ENCODE peak calls at places on chromosomes 1 and 21, in nine cellular contexts. L is GM23338, J is PC-3, Z is OCI-LY7, E is neural progenitor cell, K is hepatocyte, C is HCT116, M is MM.1S, H is SK-N-SH. Q is an unnamed sample. For H4K20me1, the result is how much of the 10 kb centered on the place peaks cover.

GRCh38 chr21:42466700-42467612 is 29.1 kb downstream of the RSPH1 start:
- DNase-seq in J (peak), E (peak), M (peak), K (peak), L (peak), H (no peak), C (peak), Z (peak), Q (peak)

GRCh38 chr1:84571150-84571535 is 3.1 kb downstream of the CTBS start:
- DNase-seq in E (no peak), M (no peak), C (no peak), Z (no peak), K (no peak), H (no peak), L (no peak), J (peak), Q (peak)

GRCh38 chr1:246320286-246320685 is 186.8 kb downstream of the SMYD3 start:
- DNase-seq in E (no peak), K (no peak), M (no peak), L (no peak), J (no peak), H (no peak), C (no peak), Z (no peak), Q (no peak)

GRCh38 chr1:19957779-19958178 is 21.6 kb downstream of the PLA2G2A start:
- DNase-seq in M (no peak), L (peak), K (no peak), J (no peak), Z (no peak), C (no peak), H (no peak), E (no peak), Q (peak)

GRCh38 chr1:109959974-109960744 is 24.4 kb upstream of the AHCYL1 start:
- DNase-seq in E (peak), C (no peak), Z (no peak), L (peak), H (no peak), K (peak), M (no peak), J (peak), Q (peak)

GRCh38 chr21:45140346-45140940 is 66.1 kb downstream of the ADARB1 start:
- DNase-seq in H (peak), M (peak), C (peak), E (peak), L (peak), J (peak), Z (peak), K (peak), Q (peak)

GRCh38 chr1:67338642-67339041 is 31.0 kb downstream of the IL12RB2 start:
- DNase-seq in L (no peak), C (no peak), K (no peak), H (no peak), J (no peak), Z (peak), M (no peak), E (no peak), Q (peak)

GRCh38 chr1:928825-929661 is 5.3 kb downstream of the SAMD11 start:
- DNase-seq in L (no peak), H (no peak), E (no peak), Z (no peak), M (no peak), C (no peak), K (no peak), J (no peak), Q (no peak)

GRCh38 chr1:18606443-18607288 is 24.0 kb upstream of the PAX7 start:
- DNase-seq in K (no peak), Z (no peak), M (no peak), H (no peak), J (no peak), C (no peak), L (no peak), E (no peak), Q (no peak)

GRCh38 chr21:36347278-36347961 is 27.4 kb downstream of the MORC3 start:
- DNase-seq in K (no peak), M (no peak), Z (no peak), E (no peak), H (no peak), C (no peak), J (no peak), L (no peak), Q (peak)

GRCh38 chr21:46168238-46168637 is 12.9 kb upstream of the FTCD start:
- DNase-seq in K (no peak), E (no peak), C (no peak), L (no peak), Z (no peak), M (no peak), H (no peak), J (no peak), Q (no peak)

GRCh38 chr1:108209456-108210108 is 9.4 kb upstream of the SLC25A24 start:
- DNase-seq in L (no peak), J (no peak), K (no peak), C (no peak), M (no peak), E (no peak), H (no peak), Z (no peak), Q (no peak)

GRCh38 chr1:209895709-209896108 is 42.3 kb upstream of the SYT14 start:
- DNase-seq in H (no peak), M (no peak), C (no peak), E (no peak), K (no peak), J (peak), Z (no peak), L (no peak), Q (peak)

GRCh38 chr1:226986496-226987178 is 46.5 kb downstream of the COQ8A start:
- DNase-seq in H (no peak), Z (no peak), E (no peak), M (no peak), J (no peak), K (no peak), C (no peak), L (no peak), Q (no peak)

GRCh38 chr1:230173176-230173575 is 106.1 kb downstream of the GALNT2 start:
- DNase-seq in Z (no peak), E (no peak), M (no peak), K (no peak), H (no peak), J (no peak), L (no peak), C (no peak), Q (no peak)

GRCh38 chr1:67053785-67054759 is at the start of gene SLC35D1:
- DNase-seq in H (peak), K (peak), C (peak), J (peak), L (peak), M (peak), Z (peak), E (peak), Q (peak)

GRCh38 chr1:56758135-56758534 is 61.1 kb downstream of the FYB2 start:
- DNase-seq in E (peak), L (peak), M (no peak), H (peak), K (peak), J (peak), C (peak), Z (no peak), Q (no peak)

GRCh38 chr1:24178404-24178803 is 8.7 kb downstream of the IFNLR1 start:
- DNase-seq in E (no peak), Z (no peak), K (no peak), L (no peak), J (no peak), M (no peak), H (no peak), C (no peak), Q (no peak)

GRCh38 chr1:41712687-41713086 is 206.0 kb downstream of the HIVEP3 start:
- DNase-seq in J (peak), H (peak), Z (no peak), L (no peak), M (no peak), E (no peak), C (no peak), K (no peak), Q (peak)

GRCh38 chr1:243748227-243748626 is 101.8 kb downstream of the AKT3 start:
- DNase-seq in K (no peak), M (no peak), Z (no peak), E (no peak), J (no peak), L (no peak), C (no peak), H (no peak), Q (no peak)

GRCh38 chr1:218463194-218464156 is 118.3 kb downstream of the TGFB2 start:
- DNase-seq in L (no peak), H (peak), J (peak), E (peak), C (no peak), M (peak), Z (no peak), K (peak), Q (peak)

GRCh38 chr1:53643881-53644390 is 95.0 kb downstream of the GLIS1 start:
- DNase-seq in L (no peak), E (no peak), C (no peak), H (no peak), J (no peak), K (no peak), Z (no peak), M (no peak), Q (no peak)

GRCh38 chr21:14119038-14119437 is 91.7 kb downstream of the LIPI start:
- DNase-seq in H (no peak), K (peak), E (peak), M (no peak), Z (no peak), L (peak), J (no peak), C (no peak), Q (peak)

GRCh38 chr1:228088586-228089498 is 6.3 kb downstream of the ARF1 start:
- DNase-seq in K (no peak), C (no peak), J (no peak), L (no peak), Z (no peak), M (no peak), E (no peak), H (no peak), Q (peak)

GRCh38 chr1:62343911-62344310 is 24.7 kb upstream of the KANK4 start:
- DNase-seq in E (no peak), M (no peak), K (no peak), J (no peak), C (no peak), L (no peak), Z (no peak), H (no peak), Q (no peak)

GRCh38 chr1:242828828-242829227 is 304.3 kb upstream of the PLD5 start:
- DNase-seq in K (no peak), J (no peak), M (no peak), C (no peak), L (peak), H (no peak), E (peak), Z (no peak), Q (no peak)

GRCh38 chr1:4554291-4554865 is 100.0 kb upstream of the AJAP1 start:
- DNase-seq in H (no peak), E (no peak), K (no peak), M (no peak), C (no peak), Z (no peak), J (no peak), L (no peak), Q (no peak)

GRCh38 chr1:227738820-227739219 is 3.6 kb downstream of the SNAP47 start:
- DNase-seq in L (no peak), J (no peak), C (no peak), K (no peak), H (no peak), Z (no peak), M (no peak), E (no peak), Q (no peak)

GRCh38 chr1:24702511-24703293 is 42.5 kb upstream of the CLIC4 start:
- DNase-seq in H (no peak), M (no peak), L (peak), E (peak), Z (no peak), C (no peak), J (peak), K (peak), Q (no peak)

GRCh38 chr1:93177991-93178390 is 2.2 kb downstream of the TMED5 start:
- DNase-seq in C (no peak), H (no peak), K (peak), J (peak), E (no peak), L (no peak), Z (no peak), M (no peak), Q (peak)

GRCh38 chr1:93180723-93181613 is at the start of gene CCDC18:
- DNase-seq in L (peak), M (peak), K (no peak), H (peak), E (no peak), C (peak), Z (peak), J (peak), Q (peak)

GRCh38 chr1:93172778-93173177 is 7.4 kb downstream of the TMED5 start:
- DNase-seq in J (no peak), K (no peak), H (no peak), C (no peak), E (no peak), L (no peak), M (no peak), Z (no peak), Q (no peak)

GRCh38 chr1:93179886-93180722 is at the start of gene TMED5:
- DNase-seq in J (peak), M (peak), Z (peak), H (peak), L (peak), C (peak), E (peak), K (peak), Q (peak)

GRCh38 chr1:93178418-93178817 is 1.8 kb downstream of the TMED5 start:
- DNase-seq in Z (no peak), J (no peak), C (no peak), E (no peak), H (peak), K (peak), M (no peak), L (no peak), Q (peak)
- H4K20me1 ChIP-seq in Z (under half), J (under half), C (under half), E (under half), H (under half), K (under half), M (under half), L (under half), Q (under half)

GRCh38 chr1:114741963-114742746 is 15.6 kb downstream of the CSDE1 start:
- DNase-seq in C (no peak), K (no peak), M (no peak), Z (no peak), J (no peak), L (no peak), E (no peak), H (no peak), Q (no peak)
- TF ChIP-seq EZH2phosphoT487 in C (no peak), K (no peak), M (no peak), Z (no peak), J (no peak), L (no peak), E (no peak), H (no peak), Q (no peak)

DNA sequence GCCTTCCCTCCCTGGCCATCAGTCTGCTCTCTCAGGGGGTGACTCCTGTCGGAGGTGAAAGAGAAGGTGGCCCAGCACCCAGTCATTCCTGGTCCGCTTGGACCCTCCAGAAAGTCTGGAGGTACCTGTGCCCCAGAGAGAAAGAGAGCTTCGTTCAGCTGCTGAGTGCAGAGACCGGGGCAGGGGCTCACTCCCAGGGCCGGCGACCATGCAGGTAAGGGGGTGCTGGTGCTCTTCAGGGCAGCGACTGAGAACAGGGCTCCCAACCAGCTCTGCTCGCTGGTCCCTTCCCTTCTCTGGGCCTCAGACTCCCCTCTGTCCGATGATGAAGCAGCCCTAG is 30.1 kb downstream of the HSPG2 start:
- DNase-seq in H (no peak), M (no peak), K (no peak), J (no peak), Z (no peak), E (no peak), C (no peak), L (no peak), Q (no peak)
- H4K20me1 ChIP-seq in H (under half), M (under half), K (under half), J (under half), Z (under half), E (under half), C (under half), L (under half), Q (under half)

GRCh38 chr1:203286161-203286984 is 18.9 kb upstream of the BTG2 start:
- DNase-seq in L (no peak), M (peak), E (peak), J (no peak), H (no peak), Z (no peak), K (peak), C (no peak), Q (no peak)
- TF ChIP-seq EZH2phosphoT487 in L (no peak), M (no peak), E (no peak), J (no peak), H (no peak), Z (no peak), K (no peak), C (no peak), Q (no peak)

GRCh38 chr1:198176179-198176578 is 19.4 kb downstream of the NEK7 start:
- DNase-seq in E (no peak), L (no peak), K (no peak), C (no peak), J (no peak), M (no peak), H (no peak), Z (no peak), Q (no peak)
- H4K20me1 ChIP-seq in E (under half), L (under half), K (under half), C (under half), J (under half), M (under half), H (half or more), Z (under half), Q (half or more)